ENCODE peak calls at places on chromosomes 6 and 20, in ten cellular contexts. V, P, T, Z, H, G, J, C, R and E are unnamed samples.

GRCh38 chr6:11783524-11784064 is 5.0 kb upstream of the ADTRP start:
- DNase-seq in H (no peak), G (no peak), V (no peak), T (no peak), P (no peak), R (no peak), J (no peak), C (no peak), Z (no peak), E (no peak)

GRCh38 chr20:62461834-62462233 is 14.0 kb downstream of the GATA5 start:
- DNase-seq in G (no peak), J (no peak), T (no peak), V (no peak), H (no peak), R (no peak), P (peak; percentile 8), C (no peak), Z (no peak), E (no peak)

GRCh38 chr6:39558079-39558478 is 167.1 kb downstream of the KIF6 start:
- DNase-seq in T (no peak), H (no peak), R (no peak), G (no peak), C (peak; percentile 61), Z (no peak), P (no peak), V (no peak), J (no peak), E (no peak)

GRCh38 chr6:30483677-30484279 is 5.5 kb upstream of the HLA-E start:
- DNase-seq in J (no peak), C (peak; percentile 48), R (peak; percentile 67), P (peak; percentile 69), V (peak; percentile 64), Z (peak; percentile 54), H (no peak), G (peak; percentile 64), T (no peak), E (no peak)

GRCh38 chr6:24358219-24358821 is 461 bp upstream of the DCDC2 start:
- DNase-seq in V (no peak), R (no peak), H (no peak), P (no peak), J (no peak), Z (no peak), G (no peak), C (no peak), T (no peak), E (no peak)

GRCh38 chr20:19552144-19552895 is 205.7 kb upstream of the RIN2 start:
- DNase-seq in G (no peak), P (peak; percentile 7), H (no peak), T (no peak), V (peak; percentile 42), C (no peak), Z (no peak), R (peak; percentile 20), J (no peak), E (peak; percentile 60)

GRCh38 chr6:104632565-104632964 is 227.2 kb downstream of the HACE1 start:
- DNase-seq in R (no peak), V (no peak), T (no peak), P (peak; percentile 40), G (no peak), C (no peak), H (no peak), Z (no peak), J (no peak), E (no peak)

GRCh38 chr6:119463081-119463626 is 113.6 kb upstream of the MAN1A1 start:
- DNase-seq in G (no peak), C (no peak), Z (no peak), V (no peak), H (no peak), T (no peak), P (no peak), R (no peak), J (no peak), E (no peak)

GRCh38 chr6:134529921-134530320 is 212.0 kb upstream of the SGK1 start:
- DNase-seq in H (no peak), P (no peak), G (no peak), V (no peak), R (peak; percentile 86), Z (no peak), T (no peak), J (no peak), C (no peak), E (no peak)

GRCh38 chr6:135583256-135583758 is 85.8 kb upstream of the AHI1 start:
- DNase-seq in P (no peak), R (no peak), J (peak; percentile 36), H (no peak), T (no peak), G (no peak), V (no peak), Z (no peak), C (no peak), E (no peak)

GRCh38 chr20:32252189-32252588 is 25.3 kb upstream of the KIF3B start:
- DNase-seq in P (no peak), V (no peak), C (no peak), Z (no peak), H (no peak), J (no peak), R (no peak), G (peak; percentile 57), T (no peak), E (no peak)

GRCh38 chr6:3230275-3231212 is 3.1 kb upstream of the TUBB2B start:
- DNase-seq in J (no peak), Z (no peak), C (peak; percentile 91), G (no peak), V (no peak), T (peak; percentile 75), R (no peak), H (no peak), P (no peak), E (no peak)

GRCh38 chr20:41507851-41508250 is 110.3 kb downstream of the CHD6 start:
- DNase-seq in J (no peak), V (no peak), G (no peak), P (peak; percentile 14), T (no peak), Z (no peak), R (peak; percentile 8), H (no peak), C (no peak), E (no peak)

GRCh38 chr20:62754122-62754990 is 41.9 kb upstream of the MRGBP start:
- DNase-seq in H (no peak), C (no peak), R (no peak), J (no peak), V (no peak), Z (no peak), P (no peak), T (no peak), G (no peak), E (no peak)

GRCh38 chr6:98581725-98582124 is 252.6 kb upstream of the POU3F2 start:
- DNase-seq in G (no peak), T (no peak), V (no peak), C (no peak), H (no peak), J (no peak), P (no peak), R (no peak), Z (no peak), E (no peak)

GRCh38 chr20:856361-856775 is 22.9 kb downstream of the FAM110A start:
- DNase-seq in P (no peak), J (no peak), R (peak; percentile 96), T (no peak), Z (peak; percentile 92), G (no peak), C (no peak), V (no peak), H (no peak), E (no peak)

GRCh38 chr6:44423306-44423705 is 35.8 kb downstream of the CDC5L start:
- DNase-seq in C (no peak), H (no peak), G (no peak), R (no peak), V (no peak), Z (no peak), T (no peak), P (no peak), J (no peak), E (no peak)

GRCh38 chr6:157558049-157558448 is 177.1 kb downstream of the ZDHHC14 start:
- DNase-seq in G (no peak), T (no peak), J (no peak), V (no peak), P (no peak), C (no peak), Z (no peak), R (no peak), H (no peak), E (no peak)